ENCODE peak calls at places on chromosomes 2 and 18, in nine cellular contexts. E is transverse colon, O is ovary, C is A549, M is stomach, H is sigmoid colon, Q is H1, P is GM12878, F is HepG2. T is an unnamed sample.

GRCh38 chr2:121257476-121257831 is 27.5 kb downstream of the TFCP2L1 start:
- DNase-seq in E (no peak), O (no peak), C (no peak), M (no peak), H (no peak), Q (no peak), P (no peak), F (no peak), T (no peak)

GRCh38 chr2:84875213-84875560 is 5.7 kb downstream of the TRABD2A start:
- DNase-seq in E (no peak), O (no peak), C (no peak), M (no peak), H (peak; percentile 33), Q (no peak), P (no peak), F (no peak), T (no peak)

GRCh38 chr2:71531522-71532047 is 78.2 kb downstream of the DYSF start:
- DNase-seq in E (no peak), O (no peak), C (peak; percentile 26), M (no peak), H (no peak), Q (no peak), P (no peak), F (peak; percentile 79), T (no peak)

GRCh38 chr2:69082430-69082997 is 69.5 kb downstream of the ANTXR1 start:
- DNase-seq in E (peak; percentile 55), O (peak; percentile 76), C (peak; percentile 80), M (peak; percentile 50), H (no peak), Q (no peak), P (no peak), F (peak; percentile 92), T (no peak)

GRCh38 chr2:15791294-15791693 is 149.1 kb upstream of the MYCN start:
- DNase-seq in E (no peak), O (no peak), C (no peak), M (no peak), H (no peak), Q (no peak), P (no peak), F (no peak), T (no peak)

GRCh38 chr2:239073745-239074530 is 226.1 kb downstream of the TWIST2 start:
- DNase-seq in E (no peak), O (no peak), C (no peak), M (no peak), H (no peak), Q (no peak), P (no peak), F (no peak), T (no peak)

GRCh38 chr2:37325625-37326071 is 1.0 kb upstream of the PRKD3 start:
- DNase-seq in E (no peak), O (no peak), C (no peak), M (no peak), H (no peak), Q (no peak), P (no peak), F (no peak), T (no peak)

GRCh38 chr2:167237478-167237877 is 349.2 kb downstream of the XIRP2 start:
- DNase-seq in E (no peak), O (no peak), C (no peak), M (no peak), H (no peak), Q (no peak), P (no peak), F (no peak), T (no peak)

GRCh38 chr2:238404406-238405216 is 22.1 kb upstream of the ASB1 start:
- DNase-seq in E (no peak), O (no peak), C (no peak), M (peak; percentile 15), H (no peak), Q (no peak), P (no peak), F (no peak), T (no peak)

GRCh38 chr18:58363767-58364540 is 264.9 kb downstream of the ALPK2 start:
- DNase-seq in E (no peak), O (no peak), C (no peak), M (no peak), H (no peak), Q (no peak), P (no peak), F (no peak), T (no peak)

GRCh38 chr2:102313025-102313424 is 1.7 kb downstream of the IL1RL1 start:
- DNase-seq in E (no peak), O (no peak), C (no peak), M (no peak), H (no peak), Q (no peak), P (no peak), F (no peak), T (no peak)
- TF ChIP-seq POLR2A in E (no peak), O (no peak), C (no peak), M (no peak), H (no peak), Q (no peak), P (no peak), F (no peak), T (no peak)

DNA sequence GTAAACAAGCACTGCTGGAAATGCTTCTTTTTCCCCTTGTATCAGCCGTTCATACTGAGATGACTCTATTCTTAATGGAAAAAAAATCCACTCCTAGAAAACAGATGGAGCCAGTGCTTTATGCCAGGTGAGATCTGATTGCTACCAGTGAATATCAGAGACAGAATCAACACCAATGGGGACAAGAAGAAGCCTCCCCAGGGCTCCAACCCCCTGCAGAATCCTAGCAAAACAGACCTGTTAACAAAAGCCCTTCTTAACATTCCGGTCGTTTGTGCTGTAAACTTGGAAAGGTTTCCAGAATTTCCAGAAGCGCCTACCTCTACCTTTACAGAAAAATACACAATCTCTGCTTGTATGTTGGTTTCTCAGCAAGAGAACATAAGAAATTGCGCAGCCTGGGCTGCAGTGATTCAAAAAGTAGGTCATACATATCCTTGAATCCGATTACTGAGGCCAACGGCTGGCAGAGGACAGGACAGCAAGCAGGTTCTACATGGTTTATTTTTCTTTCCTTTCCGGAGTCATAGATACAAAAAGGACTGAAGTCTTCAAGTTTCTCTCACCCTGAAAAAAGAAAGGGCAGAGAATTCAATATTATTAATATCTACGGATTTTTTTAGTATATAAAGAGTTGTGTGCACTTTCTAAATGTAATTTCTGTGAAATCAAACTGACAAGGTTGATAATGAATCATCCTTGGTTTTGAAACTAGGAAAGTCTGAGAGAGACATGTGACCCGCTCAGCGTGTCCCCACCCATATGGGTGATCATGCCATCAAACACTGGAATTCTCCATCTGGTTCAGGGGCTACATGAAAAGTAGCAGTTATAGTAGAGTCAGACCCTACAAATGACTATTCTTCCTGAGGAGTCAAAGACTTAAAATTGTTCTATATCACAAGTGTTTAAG is 266.7 kb upstream of the MGAT5 start:
- DNase-seq in E (no peak), O (no peak), C (no peak), M (no peak), H (no peak), Q (no peak), P (no peak), F (no peak), T (no peak)
- TF ChIP-seq EP300 in E (no peak), O (no peak), C (no peak), M (no peak), H (no peak), Q (no peak), P (no peak), F (no peak), T (no peak)

GRCh38 chr2:157420771-157421323 is 23.0 kb downstream of the CYTIP start:
- DNase-seq in E (no peak), O (no peak), C (no peak), M (no peak), H (no peak), Q (no peak), P (no peak), F (no peak), T (no peak)
- H3K4me1 ChIP-seq in E (peaks cover 3% of the 10 kb centered on the region), O (no peaks in the 10 kb centered on the region), C (no peaks in the 10 kb centered on the region), M (peaks cover 34% of the 10 kb centered on the region), H (no peaks in the 10 kb centered on the region), Q (no peaks in the 10 kb centered on the region), P (peaks cover 34% of the 10 kb centered on the region), F (no peaks in the 10 kb centered on the region), T (peaks cover 3% of the 10 kb centered on the region)

GRCh38 chr2:219543596-219544358 is at the start of the genes CHPF and TMEM198:
- DNase-seq in E (peak; percentile 98), O (peak; percentile 99), C (peak; percentile 87), M (peak; percentile 99), H (peak; percentile 100), Q (peak; percentile 98), P (peak; percentile 69), F (peak; percentile 99), T (peak; percentile 97)

GRCh38 chr2:219544567-219544966 is 739 bp downstream of the TMEM198 start:
- DNase-seq in E (no peak), O (no peak), C (no peak), M (no peak), H (no peak), Q (no peak), P (no peak), F (no peak), T (no peak)

GRCh38 chr2:219541611-219542180 is 1.9 kb downstream of the CHPF start:
- DNase-seq in E (peak; percentile 93), O (peak; percentile 72), C (peak; percentile 74), M (peak; percentile 94), H (peak; percentile 83), Q (peak; percentile 86), P (peak; percentile 46), F (peak; percentile 82), T (peak; percentile 41)

GRCh38 chr2:219540784-219541504 is 2.7 kb downstream of the CHPF start:
- DNase-seq in E (no peak), O (no peak), C (no peak), M (no peak), H (no peak), Q (no peak), P (no peak), F (no peak), T (no peak)

DNA sequence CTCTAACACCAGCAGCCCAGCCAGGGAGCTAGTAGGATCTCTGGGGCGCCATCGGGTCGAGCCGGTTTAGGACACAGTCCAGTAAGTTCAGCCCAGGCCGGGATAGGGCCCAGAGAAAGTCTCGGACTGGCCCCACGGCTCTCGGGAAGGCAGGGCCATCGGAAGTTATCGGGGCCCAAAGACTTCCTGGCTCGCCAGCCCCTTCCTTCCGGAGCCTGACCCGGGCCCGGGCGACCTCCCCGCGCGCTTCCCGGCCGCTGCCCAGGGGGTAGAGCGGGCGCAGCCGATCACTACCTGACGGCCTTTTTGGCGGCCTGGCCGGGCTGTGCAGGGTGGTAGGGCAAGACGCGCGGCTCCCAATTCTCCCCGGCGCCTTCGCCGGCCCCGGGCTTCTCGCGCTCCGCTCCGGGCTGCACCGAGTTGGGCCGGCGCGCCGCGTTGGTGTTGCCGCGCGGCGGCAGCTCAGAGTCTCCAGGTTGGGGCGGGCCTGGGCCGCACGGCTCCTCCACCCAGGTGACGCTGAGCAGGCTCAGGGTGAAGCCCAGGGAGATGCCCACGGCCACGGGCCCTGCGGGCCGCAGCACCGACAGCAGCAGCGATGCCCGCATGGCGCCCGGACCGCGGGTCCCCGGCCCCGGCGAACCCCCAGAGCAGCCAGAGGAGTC is 546 bp downstream of the CHPF start:
- DNase-seq in E (peak; percentile 41), O (no peak), C (peak; percentile 28), M (no peak), H (no peak), Q (no peak), P (no peak), F (peak; percentile 35), T (no peak)
- TF ChIP-seq POLR2A in E (no peak), O (no peak), C (no peak), M (no peak), H (no peak), Q (peak; percentile 32), P (no peak), F (no peak), T (no peak)